ENCODE peak calls at places on chromosome 4, in four cellular contexts. H, F, G and X are unnamed samples.

GRCh38 chr4:168622600-168622999 is 125.7 kb downstream of the PALLD start:
- DNase-seq in H (no peak), F (no peak), G (no peak), X (no peak)

GRCh38 chr4:177242651-177243296 is 66.9 kb upstream of the NEIL3 start:
- DNase-seq in H (no peak), F (no peak), G (no peak), X (no peak)

GRCh38 chr4:53818112-53818511 is 226.8 kb upstream of the LNX1 start:
- DNase-seq in H (no peak), F (no peak), G (no peak), X (no peak)

GRCh38 chr4:165971941-165972340 is 98.9 kb downstream of the TLL1 start:
- DNase-seq in H (peak; percentile 87), F (no peak), G (no peak), X (no peak)

GRCh38 chr4:173270312-173271027 is 63.7 kb downstream of the HMGB2 start:
- DNase-seq in H (no peak), F (no peak), G (no peak), X (no peak)

GRCh38 chr4:165872443-165873297 is at the start of gene TLL1:
- DNase-seq in H (peak; percentile 45), F (no peak), G (no peak), X (no peak)

GRCh38 chr4:172707622-172708021 is 461.0 kb upstream of the GALNT7 start:
- DNase-seq in H (no peak), F (no peak), G (no peak), X (no peak)

GRCh38 chr4:15488658-15489470 is 19.2 kb downstream of the CC2D2A start:
- DNase-seq in H (no peak), F (no peak), G (no peak), X (no peak)

GRCh38 chr4:180598281-180598680 is 1644.9 kb upstream of the TENM3 start:
- DNase-seq in H (no peak), F (no peak), G (no peak), X (no peak)

GRCh38 chr4:52566136-52567031 is 92.7 kb downstream of the USP46 start:
- DNase-seq in H (no peak), F (no peak), G (no peak), X (no peak)

GRCh38 chr4:54005475-54005874 is 58.9 kb downstream of the CHIC2 start:
- DNase-seq in H (peak; percentile 35), F (no peak), G (no peak), X (no peak)

GRCh38 chr4:26485684-26486083 is 4.6 kb downstream of the CCKAR start:
- DNase-seq in H (no peak), F (no peak), G (no peak), X (no peak)

GRCh38 chr4:43882470-43882869 is 566.1 kb downstream of the KCTD8 start:
- DNase-seq in H (no peak), F (no peak), G (no peak), X (no peak)

GRCh38 chr4:89196745-89197144 is 85.4 kb downstream of the TIGD2 start:
- DNase-seq in H (no peak), F (no peak), G (no peak), X (no peak)

GRCh38 chr4:31083451-31083850 is 363.3 kb downstream of the PCDH7 start:
- DNase-seq in H (no peak), F (no peak), G (no peak), X (no peak)

GRCh38 chr4:1349359-1350168 is 2.6 kb downstream of the UVSSA start:
- DNase-seq in H (no peak), F (no peak), G (no peak), X (no peak)

GRCh38 chr4:173746424-173746823 is 216.4 kb upstream of the HAND2 start:
- DNase-seq in H (no peak), F (no peak), G (no peak), X (no peak)

GRCh38 chr4:184351560-184352451 is 122.5 kb downstream of the IRF2 start:
- DNase-seq in H (no peak), F (no peak), G (no peak), X (no peak)

GRCh38 chr4:128600410-128600809 is 209.1 kb upstream of the JADE1 start:
- DNase-seq in H (peak; percentile 17), F (no peak), G (no peak), X (no peak)

GRCh38 chr4:101347557-101348366 is 436 bp upstream of the PPP3CA start:
- DNase-seq in H (peak; percentile 96), F (peak; percentile 99), G (peak; percentile 100), X (peak; percentile 97)
- H3K27me3 ChIP-seq in H (no peaks in the 10 kb centered on the region), F (peaks cover 3% of the 10 kb centered on the region), G (no peaks in the 10 kb centered on the region), X (no peaks in the 10 kb centered on the region)

DNA sequence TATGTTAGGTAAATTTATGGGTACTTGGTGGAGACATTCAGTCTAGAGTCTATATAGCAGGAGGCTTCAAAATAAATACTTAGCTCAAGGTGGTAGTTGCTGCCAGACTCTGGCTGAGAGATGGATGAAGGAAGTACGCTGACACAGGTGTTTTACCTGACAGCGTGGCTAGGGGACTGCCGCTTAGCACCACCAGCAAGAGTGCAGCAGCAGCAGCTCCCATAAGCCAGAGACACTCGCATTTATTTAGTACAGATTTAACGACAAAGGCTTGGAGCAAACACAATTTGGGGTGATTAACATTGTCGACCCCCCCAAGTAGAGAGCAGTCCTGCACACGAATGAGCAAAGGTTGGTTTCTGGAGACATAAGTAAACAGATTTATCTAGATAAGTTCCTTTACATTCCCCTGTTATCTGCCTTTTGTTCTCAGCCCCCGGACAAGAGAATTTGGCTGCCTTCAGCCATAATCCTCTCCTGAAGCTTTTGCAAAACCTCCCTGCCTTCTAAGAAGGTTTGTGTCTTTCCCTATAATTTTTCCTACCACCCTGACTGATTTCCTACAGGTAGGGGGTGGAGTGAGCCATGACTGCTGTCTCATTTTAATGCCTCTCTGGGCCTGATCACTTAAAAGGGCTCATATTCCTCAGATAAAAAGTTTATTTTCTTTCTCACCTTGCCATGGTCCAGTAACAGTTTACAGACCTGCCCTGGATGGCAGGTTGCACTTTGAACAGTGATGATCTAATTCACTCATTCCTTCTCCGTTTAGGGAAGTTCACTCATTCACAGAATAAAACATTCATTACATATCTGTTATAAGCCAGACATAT is 64.6 kb downstream of the RHOH start:
- DNase-seq in H (no peak), F (no peak), G (no peak), X (no peak)
- H3K4me1 ChIP-seq in H (peaks cover 15% of the 10 kb centered on the region), F (peaks cover 86% of the 10 kb centered on the region), G (peaks cover 10% of the 10 kb centered on the region), X (peaks cover 28% of the 10 kb centered on the region)

DNA sequence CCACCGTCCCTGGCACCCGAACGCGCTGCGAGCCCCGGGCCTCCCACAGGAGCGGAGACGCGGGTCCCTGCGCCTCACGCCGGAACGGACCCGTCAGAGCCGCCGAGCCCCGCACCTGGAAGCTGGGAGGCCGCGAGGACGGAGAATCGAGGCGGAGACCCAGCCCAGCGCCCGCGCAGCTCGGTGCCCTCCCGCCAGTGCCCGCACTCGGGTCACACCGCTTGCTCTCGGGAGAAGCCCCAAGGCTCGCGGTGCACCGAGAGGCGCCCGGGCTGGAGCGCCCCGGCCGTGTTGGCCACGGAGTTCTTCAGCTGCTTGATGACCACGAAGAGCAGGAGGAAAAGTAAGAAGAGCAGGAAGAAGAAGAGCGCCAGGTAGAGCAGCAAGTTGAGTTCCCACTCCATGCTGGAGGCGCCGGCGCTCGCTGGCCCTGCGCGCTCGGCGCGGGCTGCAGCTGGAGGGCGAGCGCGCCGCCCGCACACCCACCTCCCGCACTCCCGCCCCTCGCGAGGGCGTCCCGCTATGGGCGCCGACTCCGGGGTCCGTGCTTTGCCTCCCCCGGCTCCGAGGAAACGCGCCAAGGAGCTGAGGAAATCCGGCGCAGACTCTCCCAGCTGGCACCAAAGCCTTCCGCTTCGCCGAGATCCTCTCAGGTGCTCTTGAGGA is at the start of gene SMIM43:
- DNase-seq in H (peak; percentile 18), F (no peak), G (no peak), X (no peak)
- H3K4me3 ChIP-seq in H (peak within 1 kb of the TSS; percentile 28), F (no peak within 1 kb of the TSS), G (peak within 1 kb of the TSS; percentile 47), X (peak within 1 kb of the TSS; percentile 14)

DNA sequence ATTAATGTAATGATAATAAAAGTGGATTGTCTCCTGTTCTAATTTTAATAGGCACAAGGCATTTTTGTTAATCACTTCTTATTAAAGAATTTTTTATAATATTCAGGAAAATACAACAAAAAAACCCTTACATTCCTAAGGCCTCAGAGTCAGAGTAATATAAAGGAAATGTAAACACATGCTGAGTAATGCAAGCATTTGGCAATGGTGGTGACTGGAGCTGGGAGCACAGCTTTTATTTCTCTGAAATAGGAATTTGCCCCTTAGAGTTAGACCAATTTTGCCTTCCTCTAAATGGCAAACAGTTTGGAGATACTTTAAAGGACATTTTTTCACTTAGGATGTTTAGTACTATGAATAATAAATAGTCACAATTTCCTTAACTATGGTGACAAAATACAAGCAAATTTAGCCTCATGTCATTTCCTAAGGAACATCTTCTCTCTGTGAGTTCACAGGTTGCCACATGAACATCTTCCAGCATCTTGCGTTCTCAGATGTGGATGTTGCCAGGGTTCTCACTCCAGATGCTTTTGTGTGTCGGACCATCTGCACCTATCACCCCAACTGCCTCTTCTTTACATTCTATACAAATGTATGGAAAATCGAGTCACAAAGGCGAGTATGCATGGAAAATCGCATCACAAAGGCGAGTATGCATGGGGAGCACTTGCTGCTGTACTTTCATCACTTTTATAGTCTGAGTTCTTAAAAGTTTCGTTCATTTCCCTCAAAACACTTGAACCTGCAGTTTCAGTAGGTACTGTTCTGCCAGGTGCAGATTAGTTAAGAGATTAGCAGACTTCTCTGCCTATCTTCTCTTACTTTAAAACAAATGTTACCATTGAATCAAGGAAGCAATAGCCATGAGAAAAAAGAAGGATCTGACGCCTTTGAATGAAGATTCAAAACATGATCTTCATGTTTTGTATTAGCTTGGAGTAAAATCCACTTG is 15.9 kb upstream of the F11 start:
- DNase-seq in H (peak; percentile 4), F (no peak), G (no peak), X (no peak)
- H3K27me3 ChIP-seq in H (no peaks in the 10 kb centered on the region), F (no peaks in the 10 kb centered on the region), G (no peaks in the 10 kb centered on the region), X (no peaks in the 10 kb centered on the region)

GRCh38 chr4:40328383-40328782 is 6.8 kb upstream of the CHRNA9 start:
- DNase-seq in H (no peak), F (no peak), G (no peak), X (no peak)
- H3K4me1 ChIP-seq in H (no peaks in the 10 kb centered on the region), F (peaks cover 5% of the 10 kb centered on the region), G (no peaks in the 10 kb centered on the region), X (no peaks in the 10 kb centered on the region)

DNA sequence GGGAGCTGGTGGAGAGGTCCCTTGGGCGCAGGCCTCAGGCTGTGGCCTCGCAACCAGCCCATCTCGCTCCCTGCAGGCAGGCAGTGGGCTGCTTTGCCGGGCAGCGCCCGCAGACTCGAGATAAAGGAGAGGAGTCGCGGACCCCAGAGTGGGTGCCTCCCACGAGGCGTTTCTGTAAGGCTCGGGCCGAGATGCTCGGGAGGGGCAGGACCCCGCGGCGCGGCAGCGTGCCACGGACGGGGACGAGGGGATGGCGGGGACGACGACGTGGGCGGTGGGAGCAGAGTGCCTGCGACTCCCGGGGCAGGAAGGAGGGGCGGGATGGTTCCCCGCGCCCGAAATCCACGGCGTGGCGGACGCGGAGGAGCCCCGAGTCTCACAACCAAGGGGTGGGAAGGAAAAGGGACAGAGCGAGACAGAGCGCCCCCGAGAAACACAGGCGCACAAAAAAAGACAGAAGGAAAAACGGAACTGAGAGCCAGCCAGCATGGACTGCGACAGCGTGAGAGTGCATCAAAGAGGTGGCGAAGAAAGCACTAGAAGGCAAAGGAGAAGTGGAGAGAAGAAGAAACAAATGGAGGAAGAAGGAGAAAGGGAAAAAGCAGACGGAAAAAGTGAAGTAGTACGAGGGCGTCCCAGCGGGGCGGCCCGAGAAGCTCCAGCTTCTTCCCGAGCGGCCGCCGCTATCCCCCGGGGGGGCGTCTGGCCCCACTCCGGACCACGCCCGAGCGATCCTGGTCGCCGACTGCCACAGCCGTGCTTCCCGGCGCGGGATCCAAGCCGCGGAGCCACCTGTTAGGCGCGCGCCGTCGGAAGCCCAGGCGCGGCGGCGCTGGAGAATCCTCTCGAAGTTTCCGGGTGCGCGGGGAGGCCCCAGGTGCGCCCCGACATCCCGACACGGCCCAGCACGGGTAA is 1.5 kb downstream of the BEND4 start:
- DNase-seq in H (peak; percentile 8), F (no peak), G (peak; percentile 62), X (no peak)
- H3K4me3 ChIP-seq in H (no peak overlapping the region), F (peak overlapping the region; percentile 37), G (peak overlapping the region; percentile 56), X (no peak overlapping the region)

GRCh38 chr4:188329526-188329925 is 190.3 kb downstream of the TRIML1 start:
- DNase-seq in H (no peak), F (no peak), G (no peak), X (no peak)
- H3K27me3 ChIP-seq in H (no peaks in the 10 kb centered on the region), F (no peaks in the 10 kb centered on the region), G (no peaks in the 10 kb centered on the region), X (no peaks in the 10 kb centered on the region)